ENCODE peak calls at places on chromosomes 3 and 15, in seven cellular contexts. R, W, B, K, Z, F and V are unnamed samples.

GRCh38 chr3:155330356-155330755 is 36.9 kb upstream of the STRIT1 start:
- DNase-seq in R (no peak), Z (no peak), W (no peak), K (no peak), B (no peak), F (no peak), V (no peak)

GRCh38 chr3:123833398-123833785 is 50.7 kb downstream of the MYLK start:
- DNase-seq in K (no peak), W (no peak), R (no peak), F (no peak), Z (no peak), B (no peak), V (no peak)

GRCh38 chr3:99286266-99286845 is 352.0 kb upstream of the COL8A1 start:
- DNase-seq in Z (no peak), F (no peak), W (no peak), K (no peak), R (no peak), B (no peak), V (no peak)

GRCh38 chr3:87796137-87796899 is 262.5 kb downstream of the CGGBP1 start:
- DNase-seq in W (no peak), K (no peak), F (no peak), R (no peak), Z (no peak), B (no peak), V (no peak)

GRCh38 chr15:99708563-99708962 is 24.7 kb downstream of the LYSMD4 start:
- DNase-seq in F (peak), B (peak), W (no peak), Z (no peak), R (no peak), K (no peak), V (no peak)

GRCh38 chr3:141452045-141452444 is 34.8 kb upstream of the RASA2 start:
- DNase-seq in Z (no peak), K (no peak), B (no peak), R (no peak), F (no peak), W (peak), V (no peak)

GRCh38 chr15:38652998-38653397 is 88.4 kb upstream of the RASGRP1 start:
- DNase-seq in F (no peak), Z (peak), B (no peak), R (no peak), K (no peak), W (no peak), V (no peak)

GRCh38 chr3:28022916-28023315 is 218.5 kb upstream of the CMC1 start:
- DNase-seq in B (no peak), R (no peak), F (no peak), Z (no peak), K (no peak), W (no peak), V (no peak)

GRCh38 chr15:56538901-56539545 is 74.1 kb upstream of the MNS1 start:
- DNase-seq in K (no peak), R (no peak), W (no peak), Z (no peak), F (no peak), B (no peak), V (no peak)

GRCh38 chr3:39260957-39261356 is 18.9 kb downstream of the CX3CR1 start:
- DNase-seq in F (no peak), R (no peak), B (peak), K (no peak), Z (peak), W (peak), V (no peak)

GRCh38 chr3:42057561-42058211 is 33.5 kb upstream of the TRAK1 start:
- DNase-seq in R (no peak), B (no peak), W (no peak), F (no peak), K (no peak), Z (no peak), V (no peak)

GRCh38 chr3:50112462-50112861 is 23.7 kb downstream of the RBM5 start:
- DNase-seq in K (no peak), R (no peak), W (peak), F (no peak), Z (no peak), B (no peak), V (peak)

GRCh38 chr15:62241135-62241770 is 76.2 kb upstream of the C2CD4B start:
- DNase-seq in F (no peak), R (peak), K (no peak), B (no peak), W (no peak), Z (no peak), V (no peak)

GRCh38 chr3:55476515-55476914 is 10.6 kb downstream of the WNT5A start:
- DNase-seq in W (peak), F (no peak), R (no peak), B (peak), Z (no peak), K (no peak), V (no peak)

GRCh38 chr15:47675735-47676134 is 41.6 kb upstream of the SEMA6D start:
- DNase-seq in R (no peak), K (no peak), F (no peak), B (no peak), W (no peak), Z (no peak), V (no peak)

GRCh38 chr3:10641760-10642159 is 136.4 kb upstream of the ATP2B2 start:
- DNase-seq in R (no peak), B (no peak), K (no peak), Z (no peak), W (no peak), F (no peak), V (no peak)

GRCh38 chr3:1380926-1381646 is 288.3 kb downstream of the CNTN6 start:
- DNase-seq in K (no peak), Z (no peak), W (no peak), R (no peak), F (no peak), B (no peak), V (no peak)

GRCh38 chr3:113065336-113065735 is 74.6 kb downstream of the GTPBP8 start:
- DNase-seq in R (no peak), K (no peak), F (no peak), Z (no peak), W (no peak), B (no peak), V (no peak)